ENCODE peak calls at places on chromosomes 1 and 21, in eight cellular contexts. X is T-cell; O is stimulated activated CD8-positive, alpha-beta memory T cell treated with anti-CD3 and anti-CD28 coated beads, Interleukin-4, amount 100 ng/mL, for 24 hours; G is globus pallidus; C is AG08395; K is NCI-H1105; P is stimulated activated CD4-positive, alpha-beta T cell treated with anti-CD3 and anti-CD28 coated beads, Interleukin-2, amount 100 ng/mL, for 4 hours; V is HTR-8/SVneo. Y is an unnamed sample.

GRCh38 chr1:35369922-35370671 is 101.6 kb downstream of the ZMYM4 start:
- DNase-seq in C (peak), G (peak), V (peak), X (no peak), K (no peak), P (no peak), O (no peak), Y (peak)

GRCh38 chr1:240478536-240478935 is 133.4 kb downstream of the GREM2 start:
- DNase-seq in X (no peak), V (no peak), C (no peak), G (no peak), P (no peak), K (no peak), O (no peak), Y (no peak)

GRCh38 chr21:46099476-46099875 is 1.6 kb downstream of the COL6A2 start:
- DNase-seq in C (peak), G (no peak), X (no peak), V (no peak), P (no peak), K (no peak), O (no peak), Y (peak)

GRCh38 chr1:84771895-84772294 is 81.6 kb upstream of the SSX2IP start:
- DNase-seq in C (no peak), P (no peak), V (no peak), G (no peak), X (no peak), O (no peak), K (no peak), Y (no peak)

GRCh38 chr21:31911138-31911907 is 38.5 kb downstream of the HUNK start:
- DNase-seq in K (no peak), G (no peak), C (peak), O (no peak), P (no peak), X (no peak), V (peak), Y (no peak)

GRCh38 chr21:34722684-34723300 is 54.0 kb downstream of the CLIC6 start:
- DNase-seq in K (no peak), C (no peak), G (no peak), O (peak), X (peak), V (peak), P (no peak), Y (no peak)

GRCh38 chr1:63911049-63911448 is 137.2 kb downstream of the ROR1 start:
- DNase-seq in X (no peak), C (no peak), K (no peak), G (no peak), V (no peak), P (no peak), O (no peak), Y (no peak)

GRCh38 chr1:226903819-226904710 is 33.6 kb downstream of the PSEN2 start:
- DNase-seq in G (no peak), C (peak), K (no peak), V (no peak), P (no peak), X (no peak), O (no peak), Y (no peak)

GRCh38 chr1:226763741-226764264 is 24.7 kb upstream of the ITPKB start:
- DNase-seq in G (no peak), P (peak), K (no peak), O (peak), V (peak), X (no peak), C (peak), Y (no peak)

GRCh38 chr1:183600136-183600535 is 9.9 kb upstream of the NCF2 start:
- DNase-seq in P (no peak), K (no peak), O (no peak), C (peak), X (no peak), V (no peak), G (no peak), Y (peak)

GRCh38 chr1:28737245-28738137 is 751 bp downstream of the YTHDF2 start:
- DNase-seq in O (peak), V (peak), G (peak), K (peak), X (peak), C (peak), P (peak), Y (peak)

GRCh38 chr1:84603941-84604830 is 29.9 kb upstream of the CTBS start:
- DNase-seq in O (no peak), V (peak), X (no peak), K (no peak), G (no peak), P (no peak), C (peak), Y (no peak)

Y was measured in lung.